ENCODE peak calls at places on chromosomes 2 and 18, in six cellular contexts. G is Peyer's patch, H is sigmoid colon, J is breast epithelium, K is A549, L is spleen. W is an unnamed sample.

GRCh38 chr18:13577091-13577697 is 149.2 kb downstream of the FAM210A start:
- DNase-seq in G (no peak), H (no peak), J (no peak), K (no peak), L (no peak), W (peak; percentile 7)

GRCh38 chr18:56127322-56128099 is 510.9 kb downstream of the TXNL1 start:
- DNase-seq in G (no peak), H (no peak), J (no peak), K (no peak), L (no peak), W (no peak)

GRCh38 chr2:173457366-173457765 is 102.7 kb downstream of the CDCA7 start:
- DNase-seq in G (no peak), H (no peak), J (no peak), K (no peak), L (no peak), W (no peak)

GRCh38 chr2:157875720-157876065 is 437 bp downstream of the ACVR1 start:
- DNase-seq in G (peak; percentile 87), H (peak; percentile 75), J (peak; percentile 54), K (peak; percentile 27), L (peak; percentile 92), W (no peak)

GRCh38 chr18:63182861-63183260 is 136.7 kb downstream of the BCL2 start:
- DNase-seq in G (no peak), H (no peak), J (no peak), K (no peak), L (peak; percentile 58), W (no peak)

GRCh38 chr2:201450910-201451329 is 338 bp downstream of the TRAK2 start:
- DNase-seq in G (no peak), H (no peak), J (no peak), K (peak; percentile 25), L (no peak), W (peak; percentile 29)

GRCh38 chr2:162972383-162972782 is 133.8 kb upstream of the KCNH7 start:
- DNase-seq in G (no peak), H (no peak), J (no peak), K (no peak), L (no peak), W (no peak)

GRCh38 chr2:219045937-219046550 is 4.7 kb upstream of the CFAP65 start:
- DNase-seq in G (no peak), H (no peak), J (no peak), K (no peak), L (no peak), W (peak; percentile 27)

GRCh38 chr2:97950329-97951154 is 45.2 kb downstream of the TMEM131 start:
- DNase-seq in G (no peak), H (no peak), J (no peak), K (no peak), L (no peak), W (peak; percentile 91)

GRCh38 chr2:119650206-119650605 is 28.8 kb upstream of the TMEM177 start:
- DNase-seq in G (no peak), H (no peak), J (no peak), K (no peak), L (no peak), W (no peak)

GRCh38 chr2:208142925-208143799 is 2.8 kb downstream of the CRYGB start:
- DNase-seq in G (no peak), H (no peak), J (no peak), K (no peak), L (no peak), W (no peak)

GRCh38 chr2:72129676-72130340 is 17.9 kb downstream of the CYP26B1 start:
- DNase-seq in G (no peak), H (no peak), J (peak; percentile 51), K (no peak), L (peak; percentile 53), W (no peak)

GRCh38 chr2:79437416-79438281 is 75.2 kb upstream of the CTNNA2 start:
- DNase-seq in G (no peak), H (no peak), J (no peak), K (no peak), L (no peak), W (no peak)

GRCh38 chr2:179422037-179422643 is 157.5 kb upstream of the SESTD1 start:
- DNase-seq in G (peak; percentile 66), H (peak; percentile 82), J (peak; percentile 68), K (peak; percentile 6), L (no peak), W (peak; percentile 77)

DNA sequence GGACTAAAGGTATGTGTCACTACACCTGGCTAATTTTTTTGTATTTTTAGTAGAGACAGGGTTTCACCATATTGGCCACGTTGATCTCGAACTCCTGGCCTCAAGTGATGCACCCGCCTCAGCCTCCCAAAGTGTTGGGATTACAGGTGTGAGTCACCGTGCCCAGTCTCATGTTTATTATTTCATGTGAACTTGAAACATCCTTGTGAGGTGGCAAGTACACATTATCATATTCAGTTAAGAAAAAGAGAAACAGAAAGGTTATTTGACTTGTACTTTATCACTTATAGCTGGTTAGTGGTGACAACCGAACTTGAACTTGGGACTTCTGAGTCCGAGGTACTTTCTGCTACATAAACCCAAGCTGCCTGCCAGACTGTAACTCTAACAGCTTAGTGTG is 24.4 kb downstream of the ABHD3 start:
- DNase-seq in G (no peak), H (no peak), J (no peak), K (no peak), L (no peak), W (no peak)
- TF ChIP-seq POLR2A in G (no peak), H (no peak), J (no peak), K (no peak), L (no peak), W (no peak)

GRCh38 chr2:185811580-185811979 is 73.0 kb downstream of the FSIP2 start:
- DNase-seq in G (no peak), H (no peak), J (no peak), K (no peak), L (no peak), W (no peak)

GRCh38 chr2:185817991-185818390 is 79.4 kb downstream of the FSIP2 start:
- DNase-seq in G (no peak), H (no peak), J (no peak), K (no peak), L (no peak), W (no peak)

GRCh38 chr2:185813707-185814106 is 75.1 kb downstream of the FSIP2 start:
- DNase-seq in G (no peak), H (no peak), J (no peak), K (no peak), L (no peak), W (no peak)
- TF ChIP-seq POLR2A in G (no peak), H (no peak), J (no peak), K (no peak), L (no peak), W (no peak)

DNA sequence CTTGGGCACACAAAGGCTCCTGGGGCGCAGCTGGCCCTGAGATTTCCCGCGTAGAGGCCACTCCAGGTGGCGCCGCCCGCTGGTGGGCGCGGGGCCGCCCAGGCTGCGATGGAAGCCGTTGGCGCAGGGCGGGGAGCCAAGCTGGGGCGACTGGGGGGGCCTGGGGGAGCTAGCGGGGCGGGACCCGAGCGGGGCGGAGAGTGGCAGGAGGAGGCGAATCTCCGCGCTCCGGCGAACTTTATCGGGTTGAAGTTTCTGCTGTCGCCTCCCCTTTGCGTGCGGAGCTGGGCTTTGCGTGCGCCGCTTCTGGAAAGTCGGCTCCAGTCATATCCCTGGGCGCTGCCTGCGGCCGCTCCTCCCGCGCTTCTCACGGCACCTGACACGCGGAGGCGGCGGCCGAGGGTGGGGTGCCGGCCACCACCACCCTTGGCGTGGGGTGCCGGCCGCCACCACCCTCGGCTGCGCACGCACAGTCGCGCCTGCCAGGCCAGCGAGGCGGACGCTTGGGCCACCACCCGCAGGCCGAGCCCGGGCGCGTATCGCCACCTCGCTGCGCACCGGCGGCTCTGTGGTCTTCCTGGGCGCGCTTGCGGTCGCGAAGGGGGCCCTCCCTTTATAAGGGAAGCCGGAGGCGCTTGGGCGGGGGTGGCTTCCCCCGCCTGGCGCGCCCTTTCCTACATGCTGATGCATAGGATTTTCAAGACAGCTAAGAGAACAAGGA is 919 bp upstream of the CYP1B1 start:
- DNase-seq in G (peak; percentile 71), H (peak; percentile 88), J (peak; percentile 59), K (peak; percentile 78), L (peak; percentile 88), W (peak; percentile 90)
- TF ChIP-seq POLR2A in G (no peak), H (no peak), J (peak; percentile 7), K (peak; percentile 57), L (no peak), W (peak; percentile 66)

GRCh38 chr2:191001032-191001431 is 12.9 kb downstream of the STAT1 start:
- DNase-seq in G (no peak), H (no peak), J (no peak), K (no peak), L (no peak), W (no peak)
- TF ChIP-seq POLR2A in G (no peak), H (no peak), J (no peak), K (no peak), L (no peak), W (no peak)

GRCh38 chr2:96134421-96134820 is 3.9 kb downstream of the ASTL start:
- DNase-seq in G (no peak), H (no peak), J (no peak), K (no peak), L (no peak), W (no peak)

GRCh38 chr2:96131818-96132745 is 6.2 kb downstream of the ASTL start:
- DNase-seq in G (no peak), H (no peak), J (no peak), K (no peak), L (no peak), W (no peak)

GRCh38 chr2:96124406-96125265 is 8.3 kb upstream of the ADRA2B start:
- DNase-seq in G (no peak), H (no peak), J (no peak), K (no peak), L (no peak), W (no peak)

GRCh38 chr2:96131152-96131817 is 7.0 kb downstream of the ASTL start:
- DNase-seq in G (no peak), H (no peak), J (no peak), K (no peak), L (no peak), W (no peak)

GRCh38 chr2:96129528-96130120 is 8.7 kb downstream of the ASTL start:
- DNase-seq in G (no peak), H (no peak), J (no peak), K (no peak), L (no peak), W (peak; percentile 6)
- TF ChIP-seq POLR2A in G (no peak), H (no peak), J (no peak), K (no peak), L (no peak), W (no peak)

W was measured in IMR-90.